ENCODE peak calls at places on chromosome 7, in five cellular contexts. Y, G, W, N and Z are unnamed samples.

GRCh38 chr7:49174396-49174795 is 250.0 kb downstream of the CDC14C start:
- DNase-seq in Y (no peak), G (no peak), W (no peak), N (no peak), Z (no peak)

GRCh38 chr7:100801833-100802568 is 25.3 kb downstream of the EPHB4 start:
- DNase-seq in Y (peak), G (peak), W (peak), N (peak), Z (peak)

GRCh38 chr7:133837248-133837647 is 289.9 kb upstream of the LRGUK start:
- DNase-seq in Y (no peak), G (no peak), W (no peak), N (no peak), Z (no peak)

GRCh38 chr7:85184599-85185354 is 2.1 kb downstream of the SEMA3D start:
- DNase-seq in Y (peak), G (no peak), W (peak), N (peak), Z (peak)

GRCh38 chr7:9106747-9107146 is 673.3 kb downstream of the NXPH1 start:
- DNase-seq in Y (no peak), G (no peak), W (no peak), N (no peak), Z (no peak)

GRCh38 chr7:108282427-108282996 is 152.4 kb upstream of the LAMB4 start:
- DNase-seq in Y (no peak), G (no peak), W (no peak), N (no peak), Z (no peak)

GRCh38 chr7:141355057-141355456 is 196.2 kb upstream of the AGK start:
- DNase-seq in Y (no peak), G (no peak), W (peak), N (peak), Z (peak)

GRCh38 chr7:151862606-151863381 is 14.1 kb downstream of the PRKAG2 start:
- DNase-seq in Y (no peak), G (no peak), W (no peak), N (no peak), Z (no peak)

GRCh38 chr7:106808967-106809635 is 56.0 kb upstream of the PIK3CG start:
- DNase-seq in Y (no peak), G (no peak), W (no peak), N (no peak), Z (no peak)

GRCh38 chr7:150924256-150924851 is 53.8 kb downstream of the KCNH2 start:
- DNase-seq in Y (no peak), G (no peak), W (no peak), N (no peak), Z (no peak)

GRCh38 chr7:116863168-116863670 is 832 bp downstream of the CAPZA2 start:
- DNase-seq in Y (peak), G (peak), W (no peak), N (peak), Z (peak)

GRCh38 chr7:151146761-151147160 is 20.7 kb downstream of the GBX1 start:
- DNase-seq in Y (no peak), G (no peak), W (no peak), N (no peak), Z (no peak)

GRCh38 chr7:23712368-23713284 is 2.6 kb downstream of the STK31 start:
- DNase-seq in Y (no peak), G (no peak), W (peak), N (peak), Z (peak)

GRCh38 chr7:121519548-121520521 is 123.7 kb upstream of the FAM3C start:
- DNase-seq in Y (no peak), G (no peak), W (peak), N (no peak), Z (no peak)

GRCh38 chr7:80622531-80622930 is 15.9 kb upstream of the CD36 start:
- DNase-seq in Y (no peak), G (no peak), W (peak), N (no peak), Z (peak)

GRCh38 chr7:77913977-77914607 is 115.5 kb downstream of the PHTF2 start:
- DNase-seq in Y (no peak), G (no peak), W (peak), N (peak), Z (peak)

GRCh38 chr7:945556-946255 is 8.8 kb downstream of the ADAP1 start:
- DNase-seq in Y (peak), G (peak), W (no peak), N (no peak), Z (no peak)

GRCh38 chr7:6622129-6622710 is 6.8 kb downstream of the ZNF853 start:
- DNase-seq in Y (no peak), G (no peak), W (no peak), N (no peak), Z (no peak)

GRCh38 chr7:148688526-148688925 is 10.2 kb upstream of the CUL1 start:
- DNase-seq in Y (no peak), G (no peak), W (peak), N (no peak), Z (no peak)

GRCh38 chr7:128055668-128056067 is 24.4 kb upstream of the LRRC4 start:
- DNase-seq in Y (no peak), G (no peak), W (no peak), N (no peak), Z (no peak)

GRCh38 chr7:88759216-88759955 is at the start of gene ZNF804B:
- DNase-seq in Y (no peak), G (peak), W (no peak), N (no peak), Z (no peak)

GRCh38 chr7:111168182-111168581 is 77.3 kb downstream of the LRRN3 start:
- DNase-seq in Y (no peak), G (no peak), W (no peak), N (peak), Z (peak)

GRCh38 chr7:80259-81236 is 111.8 kb upstream of the FAM20C start:
- DNase-seq in Y (peak), G (no peak), W (no peak), N (no peak), Z (no peak)

GRCh38 chr7:55964802-55965470 is 551 bp downstream of the NIPSNAP2 start:
- DNase-seq in Y (peak), G (peak), W (peak), N (no peak), Z (peak)

GRCh38 chr7:3359011-3359410 is 58.0 kb downstream of the SDK1 start:
- DNase-seq in Y (no peak), G (no peak), W (no peak), N (no peak), Z (no peak)

GRCh38 chr7:18693401-18693800 is 197.9 kb downstream of the HDAC9 start:
- DNase-seq in Y (no peak), G (no peak), W (peak), N (peak), Z (peak)

GRCh38 chr7:142908921-142909870 is 23.7 kb upstream of the TRPV6 start:
- DNase-seq in Y (no peak), G (no peak), W (peak), N (peak), Z (no peak)

GRCh38 chr7:41869596-41869995 is 166.7 kb upstream of the INHBA start:
- DNase-seq in Y (no peak), G (no peak), W (peak), N (peak), Z (peak)

GRCh38 chr7:2011266-2012043 is 221.3 kb downstream of the MAD1L1 start:
- DNase-seq in Y (no peak), G (no peak), W (no peak), N (no peak), Z (no peak)

GRCh38 chr7:39761435-39761834 is 138.1 kb downstream of the RALA start:
- DNase-seq in Y (no peak), G (no peak), W (no peak), N (no peak), Z (no peak)

GRCh38 chr7:112937651-112938390 is 147.6 kb upstream of the TMEM168 start:
- DNase-seq in Y (no peak), G (no peak), W (peak), N (no peak), Z (peak)
- H3K4me3 ChIP-seq in Y (no peak), G (no peak), W (peak), N (no peak), Z (peak)

GRCh38 chr7:123500878-123501489 is 33.4 kb downstream of the IQUB start:
- DNase-seq in Y (no peak), G (no peak), W (no peak), N (no peak), Z (no peak)
- TF ChIP-seq CTCF in Y (no peak), G (no peak), W (no peak), N (no peak), Z (no peak)

GRCh38 chr7:74582447-74583039 is 75.0 kb upstream of the GTF2I start:
- DNase-seq in Y (no peak), G (no peak), W (no peak), N (no peak), Z (no peak)
- H3K4me3 ChIP-seq in Y (no peak), G (no peak), W (no peak), N (no peak), Z (no peak)

DNA sequence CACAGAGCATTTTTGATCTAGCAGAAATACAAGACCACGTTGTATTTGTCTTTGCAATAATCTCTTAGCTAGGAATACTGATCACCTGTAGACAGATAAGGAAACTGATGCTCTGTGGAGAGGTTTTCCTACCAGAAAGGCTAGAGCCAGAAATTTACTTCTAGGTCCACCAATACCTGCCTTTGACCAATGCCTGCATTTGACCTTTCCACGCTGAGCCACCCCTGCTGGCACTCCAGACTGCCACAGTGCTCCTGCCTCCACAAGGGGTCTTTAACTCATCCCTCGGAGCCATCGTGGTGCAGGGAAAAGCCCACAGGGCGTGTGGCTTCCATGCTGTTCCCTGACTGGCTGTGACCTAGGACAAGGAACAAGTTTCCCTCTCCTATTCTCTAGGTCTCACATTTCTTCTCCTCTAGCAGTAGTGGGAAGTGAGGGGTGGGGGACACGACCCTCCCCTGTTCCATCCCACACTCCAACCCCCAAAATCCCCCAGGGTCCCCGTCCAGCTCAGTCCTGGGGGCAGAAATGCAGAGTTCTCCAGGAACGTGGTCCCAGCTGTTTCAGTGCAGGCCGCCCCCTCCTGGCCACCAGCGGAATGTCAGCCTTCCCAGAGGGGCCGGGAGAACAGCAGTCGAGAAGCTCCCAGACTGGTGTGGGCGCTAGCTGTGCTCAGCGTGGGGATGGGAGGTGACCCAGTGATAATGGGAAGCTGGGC is 1.4 kb upstream of the ELN start:
- DNase-seq in Y (peak), G (peak), W (peak), N (no peak), Z (peak)
- TF ChIP-seq CTCF in Y (peak), G (peak), W (peak), N (peak), Z (peak)

GRCh38 chr7:30183712-30184372 is 49.1 kb downstream of the MTURN start:
- DNase-seq in Y (no peak), G (no peak), W (no peak), N (no peak), Z (no peak)

GRCh38 chr7:30180718-30181117 is 45.9 kb downstream of the MTURN start:
- DNase-seq in Y (no peak), G (no peak), W (no peak), N (no peak), Z (no peak)

GRCh38 chr7:30179016-30179436 is 44.2 kb downstream of the MTURN start:
- DNase-seq in Y (no peak), G (no peak), W (no peak), N (no peak), Z (no peak)

GRCh38 chr7:30182186-30182585 is 47.4 kb downstream of the MTURN start:
- DNase-seq in Y (no peak), G (no peak), W (no peak), N (no peak), Z (no peak)

GRCh38 chr7:30181211-30181610 is 46.4 kb downstream of the MTURN start:
- DNase-seq in Y (no peak), G (no peak), W (no peak), N (no peak), Z (no peak)
- H3K4me3 ChIP-seq in Y (no peak), G (no peak), W (no peak), N (no peak), Z (no peak)

DNA sequence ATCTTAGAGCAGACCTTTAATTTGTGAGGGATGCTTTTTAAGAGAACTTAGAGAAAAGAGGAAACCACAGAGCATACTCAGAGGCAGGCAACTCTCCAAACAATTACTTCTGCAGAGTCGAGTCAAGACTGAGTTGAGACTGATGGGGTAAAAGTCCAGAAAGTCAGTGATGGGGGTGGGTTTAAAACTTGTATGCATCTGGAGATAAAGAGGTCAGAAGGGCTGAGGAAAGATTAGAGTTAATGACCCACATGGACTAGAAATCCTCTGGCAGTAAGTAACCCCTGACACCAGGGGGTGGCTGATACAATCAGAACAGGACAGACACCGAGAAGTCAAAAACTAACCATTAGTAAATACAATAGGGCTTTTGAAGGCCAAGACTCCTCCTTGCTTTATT is 42.4 kb upstream of the SEPTIN7 start:
- DNase-seq in Y (no peak), G (no peak), W (peak), N (no peak), Z (no peak)
- TF ChIP-seq CTCF in Y (no peak), G (no peak), W (no peak), N (peak), Z (peak)

GRCh38 chr7:137916564-137916963 is 69.8 kb upstream of the DGKI start:
- DNase-seq in Y (no peak), G (no peak), W (no peak), N (no peak), Z (no peak)
- H3K4me3 ChIP-seq in Y (no peak), G (no peak), W (no peak), N (no peak), Z (no peak)